ENCODE peak calls at places on chromosomes 16 and 17, in six cellular contexts. D, J, V, M, K and Z are unnamed samples.
A peak's percentile ranks its signal among the peaks of the same experiment; 100 is the strongest.

GRCh38 chr17:44200478-44201155 is 933 bp upstream of the ATXN7L3 start:
- DNase-seq in D (peak; percentile 26), J (no peak), V (no peak), M (no peak), K (no peak), Z (no peak)

GRCh38 chr17:45310380-45311324 is 6.2 kb downstream of the MAP3K14 start:
- DNase-seq in D (peak; percentile 92), J (no peak), V (peak; percentile 87), M (peak; percentile 71), K (no peak), Z (no peak)

GRCh38 chr17:720706-721539 is 6.3 kb upstream of the VPS53 start:
- DNase-seq in D (no peak), J (no peak), V (no peak), M (no peak), K (no peak), Z (no peak)

GRCh38 chr16:56855936-56856335 is 9.1 kb upstream of the SLC12A3 start:
- DNase-seq in D (no peak), J (no peak), V (no peak), M (no peak), K (no peak), Z (no peak)

GRCh38 chr16:85234310-85235235 is 122.3 kb upstream of the CIBAR2 start:
- DNase-seq in D (peak; percentile 61), J (peak; percentile 93), V (peak; percentile 51), M (peak; percentile 78), K (no peak), Z (no peak)

GRCh38 chr17:62625870-62626200 is 1.6 kb upstream of the MRC2 start:
- DNase-seq in D (no peak), J (no peak), V (no peak), M (peak; percentile 43), K (no peak), Z (no peak)

GRCh38 chr17:78268960-78269892 is 37.8 kb downstream of the TMEM235 start:
- DNase-seq in D (no peak), J (peak; percentile 85), V (no peak), M (no peak), K (no peak), Z (no peak)

GRCh38 chr17:42679001-42679491 is 2.3 kb upstream of the PLEKHH3 start:
- DNase-seq in D (peak; percentile 75), J (peak; percentile 39), V (peak; percentile 63), M (no peak), K (no peak), Z (no peak)

GRCh38 chr16:49483251-49483650 is 109.6 kb downstream of the C16orf78 start:
- DNase-seq in D (no peak), J (no peak), V (no peak), M (no peak), K (no peak), Z (no peak)

GRCh38 chr17:81228420-81228819 is 5.7 kb upstream of the CEP131 start:
- DNase-seq in D (no peak), J (no peak), V (no peak), M (peak; percentile 18), K (no peak), Z (no peak)

GRCh38 chr16:57235128-57236092 is 9.6 kb upstream of the ARL2BP start:
- DNase-seq in D (no peak), J (no peak), V (no peak), M (no peak), K (no peak), Z (no peak)

GRCh38 chr16:74748042-74748709 is 26.4 kb downstream of the FA2H start:
- DNase-seq in D (no peak), J (no peak), V (no peak), M (no peak), K (no peak), Z (no peak)

GRCh38 chr16:85929259-85929704 is 30.3 kb downstream of the IRF8 start:
- DNase-seq in D (no peak), J (no peak), V (no peak), M (peak; percentile 13), K (no peak), Z (no peak)

GRCh38 chr17:1227917-1228751 is 42.1 kb upstream of the BHLHA9 start:
- DNase-seq in D (peak; percentile 29), J (peak; percentile 88), V (no peak), M (peak; percentile 70), K (no peak), Z (no peak)

DNA sequence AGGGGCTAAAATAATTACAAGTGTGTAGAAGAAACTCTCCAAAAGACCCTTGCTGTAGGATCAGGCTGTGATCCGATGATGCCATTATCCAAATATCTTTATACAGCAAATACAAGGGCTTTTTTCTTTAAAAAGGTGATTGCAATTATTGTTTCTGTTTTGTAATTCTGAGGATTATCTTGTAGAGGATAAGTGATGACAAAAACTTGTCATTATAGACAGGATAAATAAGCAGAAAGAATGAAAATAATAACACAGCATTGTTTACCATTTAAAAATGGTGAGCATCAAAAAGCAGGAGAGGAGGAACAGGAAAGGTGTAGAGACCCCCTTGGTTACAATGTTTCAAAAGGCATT is 42.5 kb downstream of the SNX11 start:
- DNase-seq in D (no peak), J (no peak), V (no peak), M (no peak), K (no peak), Z (no peak)
- TF ChIP-seq POLR2A in D (no peak), J (no peak), V (no peak), M (no peak), K (no peak), Z (no peak)

GRCh38 chr16:71425746-71426068 is 16.1 kb downstream of the TLE7 start:
- DNase-seq in D (no peak), J (no peak), V (no peak), M (no peak), K (no peak), Z (no peak)
- H3K4me3 ChIP-seq in D (no peak overlapping the region), J (no peak overlapping the region), V (no peak overlapping the region), M (no peak overlapping the region), K (no peak overlapping the region), Z (peak overlapping the region; percentile 35)

DNA sequence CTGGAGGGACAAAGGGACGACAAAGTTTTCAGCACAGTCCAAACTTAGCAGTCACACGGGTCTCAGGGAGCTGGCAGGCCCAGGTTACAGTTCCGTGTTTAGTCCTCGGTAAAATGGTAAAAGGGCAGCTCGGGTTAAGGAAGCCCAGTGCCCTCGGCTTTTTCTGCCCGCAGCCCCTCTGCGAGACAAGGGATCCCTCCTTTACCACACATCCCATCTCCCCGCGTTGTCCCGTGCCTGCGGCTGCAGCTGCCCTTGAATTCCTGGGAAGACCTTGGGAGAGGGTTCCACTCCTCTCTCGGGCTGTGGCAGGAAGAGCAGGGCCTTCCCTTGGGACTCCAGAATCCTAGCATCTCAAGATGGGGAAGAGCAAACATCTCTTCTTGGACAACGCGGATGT is 7.2 kb upstream of the RAB37 start:
- DNase-seq in D (no peak), J (no peak), V (no peak), M (no peak), K (no peak), Z (no peak)
- TF ChIP-seq POLR2A in D (no peak), J (no peak), V (no peak), M (no peak), K (no peak), Z (no peak)

DNA sequence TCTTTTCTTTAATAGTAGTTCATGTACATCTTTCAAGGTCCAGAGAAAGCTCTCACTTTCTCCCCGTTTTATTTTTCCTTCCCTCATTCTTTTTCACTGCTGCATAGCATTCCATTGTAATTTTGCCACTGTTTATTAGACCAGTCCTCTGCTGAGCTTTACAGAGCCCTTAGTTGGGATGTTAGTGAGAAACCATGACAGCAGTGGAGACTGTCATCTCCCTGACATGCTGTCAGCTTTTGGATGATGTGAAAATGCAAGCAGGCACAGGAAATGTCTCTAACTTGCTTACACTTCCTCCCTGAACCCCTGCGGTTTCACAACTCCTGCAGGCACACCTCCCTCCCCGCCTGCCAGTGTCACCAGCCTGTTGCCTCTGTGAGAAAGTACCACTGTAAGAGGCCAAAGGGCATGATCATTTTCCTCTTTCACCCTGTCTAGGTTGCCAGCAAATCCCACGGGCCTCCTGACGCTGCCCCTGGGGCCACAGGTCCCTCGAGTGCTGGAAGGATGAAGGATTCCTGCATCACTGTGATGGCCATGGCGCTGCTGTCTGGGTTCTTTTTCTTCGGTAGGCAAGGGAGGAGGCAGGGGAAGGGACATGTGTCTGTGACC is at the start of gene ITGAL:
- DNase-seq in D (peak; percentile 29), J (no peak), V (peak; percentile 56), M (peak; percentile 50), K (no peak), Z (peak; percentile 31)
- H3K4me3 ChIP-seq in D (no peak within 1 kb of the TSS), J (no peak within 1 kb of the TSS), V (peak within 1 kb of the TSS; percentile 32), M (no peak within 1 kb of the TSS), K (no peak within 1 kb of the TSS), Z (peak within 1 kb of the TSS; percentile 51)

GRCh38 chr16:2751577-2752034 is 832 bp upstream of the SRRM2 start:
- DNase-seq in D (no peak), J (no peak), V (no peak), M (no peak), K (no peak), Z (no peak)

GRCh38 chr16:2753523-2754020 is 1.1 kb downstream of the SRRM2 start:
- DNase-seq in D (no peak), J (no peak), V (no peak), M (no peak), K (no peak), Z (no peak)

GRCh38 chr16:2749936-2750335 is 2.5 kb upstream of the SRRM2 start:
- DNase-seq in D (no peak), J (no peak), V (no peak), M (no peak), K (no peak), Z (no peak)

GRCh38 chr16:2752850-2753522 is 548 bp downstream of the SRRM2 start:
- DNase-seq in D (peak; percentile 90), J (peak; percentile 98), V (peak; percentile 86), M (peak; percentile 89), K (no peak), Z (no peak)

DNA sequence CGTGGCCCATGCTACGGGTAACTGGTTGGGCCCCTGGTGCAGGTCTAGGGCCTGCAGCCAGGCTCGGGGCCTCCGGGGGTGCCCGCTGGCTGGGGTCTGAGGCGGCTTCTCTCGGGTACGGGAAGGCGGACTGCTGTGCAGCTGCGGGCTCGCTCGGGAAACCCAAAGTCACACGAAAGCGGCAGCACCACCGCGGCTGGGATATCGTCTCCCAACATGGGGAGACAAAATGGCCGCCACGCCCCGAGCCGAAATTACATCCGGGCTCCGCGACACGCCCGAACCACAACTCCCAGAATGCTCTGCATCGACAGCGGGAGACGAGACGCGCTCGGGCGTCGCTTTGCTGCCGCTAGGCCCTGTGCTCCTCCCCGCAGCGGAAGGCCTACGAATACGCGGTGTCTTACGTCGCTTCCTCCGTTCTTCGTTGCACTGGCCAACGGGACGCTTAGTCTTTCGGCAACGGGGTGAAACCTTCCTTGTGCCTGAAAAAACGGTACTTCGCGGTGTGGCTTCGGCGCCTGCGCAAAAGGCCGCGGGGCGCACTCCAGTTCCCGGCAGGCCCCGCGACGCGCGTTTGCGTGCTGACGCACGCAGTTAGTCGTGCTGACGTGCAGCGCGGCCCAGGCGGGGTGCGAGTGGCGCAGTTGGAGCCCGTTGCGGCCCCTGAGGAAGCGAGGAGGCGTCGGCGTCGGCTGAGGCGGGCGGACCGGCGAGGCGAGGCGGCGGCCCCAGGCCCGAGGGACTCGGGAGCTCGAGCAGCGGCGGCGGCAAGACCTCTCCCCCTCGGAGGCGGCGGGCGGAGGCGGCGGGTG is at the start of gene SRRM2:
- DNase-seq in D (peak; percentile 93), J (peak; percentile 99), V (peak; percentile 95), M (peak; percentile 97), K (peak; percentile 99), Z (peak; percentile 75)
- TF ChIP-seq POLR2A in D (peak; percentile 94), J (peak; percentile 99), V (no peak), M (peak; percentile 85), K (peak; percentile 99), Z (peak; percentile 97)